ENCODE peak calls at places on chromosomes 3 and 15, in five cellular contexts. I is neural crest cell, R is fibroblast of mammary gland, X is fibroblast of villous mesenchyme, V is Calu3. S is an unnamed sample.

GRCh38 chr3:149170672-149171071 is 41.2 kb downstream of the HPS3 start:
- DNase-seq in I (no peak), R (no peak), X (no peak), V (no peak), S (no peak)

GRCh38 chr15:92845109-92845508 is 55.0 kb upstream of the CHD2 start:
- DNase-seq in I (no peak), R (peak), X (peak), V (peak), S (peak)

GRCh38 chr3:175851541-175851940 is 992.4 kb downstream of the NAALADL2 start:
- DNase-seq in I (no peak), R (no peak), X (no peak), V (no peak), S (no peak)

GRCh38 chr3:177321819-177322218 is 124.5 kb upstream of the TBL1XR1 start:
- DNase-seq in I (no peak), R (no peak), X (no peak), V (no peak), S (no peak)

GRCh38 chr3:184769771-184770170 is 42.2 kb upstream of the VPS8 start:
- DNase-seq in I (no peak), R (no peak), X (no peak), V (no peak), S (no peak)

GRCh38 chr3:55204417-55204816 is 276.6 kb upstream of the LRTM1 start:
- DNase-seq in I (no peak), R (peak), X (peak), V (no peak), S (no peak)

GRCh38 chr15:80982205-80982604 is 7.4 kb downstream of the MESD start:
- DNase-seq in I (no peak), R (no peak), X (no peak), V (no peak), S (no peak)

GRCh38 chr15:62164500-62165028 is 521 bp downstream of the C2CD4B start:
- DNase-seq in I (peak), R (no peak), X (no peak), V (peak), S (no peak)

GRCh38 chr15:73578036-73578435 is 55.2 kb downstream of the NPTN start:
- DNase-seq in I (no peak), R (no peak), X (no peak), V (no peak), S (no peak)

GRCh38 chr15:68469162-68470048 is 37.4 kb upstream of the ITGA11 start:
- DNase-seq in I (no peak), R (no peak), X (peak), V (no peak), S (peak)

GRCh38 chr15:57752840-57753239 is 46.3 kb downstream of the POLR2M start:
- DNase-seq in I (no peak), R (no peak), X (no peak), V (no peak), S (no peak)

GRCh38 chr15:72271895-72272212 is 500 bp downstream of the PARP6 start:
- DNase-seq in I (no peak), R (peak), X (peak), V (peak), S (peak)

GRCh38 chr3:18538463-18538862 is 113.3 kb upstream of the SATB1 start:
- DNase-seq in I (no peak), R (no peak), X (no peak), V (no peak), S (no peak)

GRCh38 chr15:69829974-69830373 is 267.7 kb downstream of the TLE3 start:
- DNase-seq in I (no peak), R (no peak), X (no peak), V (no peak), S (no peak)

GRCh38 chr3:70824785-70825184 is 512.3 kb upstream of the MDFIC2 start:
- DNase-seq in I (no peak), R (peak), X (peak), V (peak), S (peak)

GRCh38 chr15:57647791-57648130 is 56.1 kb downstream of the MYZAP start:
- DNase-seq in I (no peak), R (peak), X (peak), V (peak), S (no peak)

GRCh38 chr3:192825657-192826200 is 91.9 kb downstream of the MB21D2 start:
- DNase-seq in I (no peak), R (peak), X (no peak), V (peak), S (no peak)

GRCh38 chr3:12175844-12176453 is 17.2 kb upstream of the TIMP4 start:
- DNase-seq in I (peak), R (peak), X (peak), V (peak), S (peak)
- TF ChIP-seq CTCF in I (peak), R (peak), X (peak), V (peak), S (peak)

DNA sequence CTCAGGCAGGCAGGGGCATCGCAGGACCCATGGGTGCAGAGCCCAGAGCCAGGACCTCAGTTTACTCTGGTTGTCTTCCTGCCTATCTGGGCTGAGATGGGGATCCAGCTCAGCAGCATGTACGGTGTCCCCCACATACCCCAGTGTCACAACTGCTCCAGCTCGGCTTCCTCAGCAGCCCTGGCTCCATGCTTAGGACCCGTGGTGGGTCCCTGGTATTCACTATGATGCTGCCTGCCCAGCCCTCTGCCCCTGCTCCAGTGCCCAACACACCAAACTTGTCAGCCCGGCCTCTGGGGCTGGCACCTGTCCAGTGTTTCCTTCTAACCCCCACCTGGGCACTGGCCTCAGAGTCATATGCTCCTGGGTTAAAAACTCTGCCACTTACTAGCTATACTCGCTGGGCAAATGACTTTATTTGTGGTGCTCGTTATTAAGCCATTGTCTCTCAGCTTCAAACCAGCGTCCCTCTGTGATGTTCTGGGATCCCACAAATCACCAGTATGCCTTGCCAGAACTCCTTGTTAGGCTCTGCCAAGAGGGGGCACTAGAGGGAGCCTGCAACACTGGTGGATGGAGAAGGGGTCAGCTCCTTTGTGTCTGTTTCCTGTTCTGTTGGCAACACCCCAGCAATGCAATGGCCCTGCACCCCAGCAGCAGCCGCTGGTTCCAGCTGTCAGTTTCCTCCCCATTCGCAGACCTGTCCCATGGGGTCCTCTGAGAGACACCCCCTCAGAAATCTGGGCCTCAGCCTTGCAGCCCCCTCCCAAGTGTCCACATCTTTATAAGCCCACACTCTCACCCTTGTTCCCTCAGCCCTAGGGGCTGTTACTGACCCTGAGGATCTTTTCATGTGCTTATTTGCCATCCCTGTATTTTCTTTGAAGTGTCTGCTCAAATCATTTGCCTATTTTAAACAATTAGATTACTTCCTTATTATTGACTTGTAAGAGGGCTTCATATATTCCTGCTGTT is 24.1 kb upstream of the MRPS22 start:
- DNase-seq in I (peak), R (peak), X (no peak), V (peak), S (no peak)
- TF ChIP-seq CTCF in I (peak), R (peak), X (peak), V (no peak), S (peak)

DNA sequence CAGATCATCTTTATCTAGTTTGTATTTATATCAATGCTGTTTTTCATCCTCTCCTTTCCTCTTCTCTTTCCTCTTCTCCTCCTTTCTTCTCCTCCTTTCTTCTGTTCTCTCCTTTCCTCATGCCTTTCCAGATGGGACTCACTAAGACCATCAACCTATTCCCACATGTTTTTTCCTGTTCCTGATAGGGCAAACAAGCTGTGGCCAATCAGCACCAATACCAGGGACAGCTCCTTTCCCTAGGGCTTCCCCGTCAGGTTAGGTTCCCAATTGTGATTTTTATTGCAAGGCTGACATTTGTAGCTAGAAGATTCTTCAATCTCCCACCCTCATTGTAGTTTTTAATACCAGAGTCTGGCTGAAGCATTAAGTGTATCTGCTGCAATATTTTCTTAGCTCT is 76.3 kb upstream of the COL8A1 start:
- DNase-seq in I (peak), R (peak), X (peak), V (peak), S (peak)
- TF ChIP-seq CTCF in I (no peak), R (no peak), X (no peak), V (no peak), S (no peak)

GRCh38 chr15:76340802-76341365 is 4.3 kb downstream of the ISL2 start:
- DNase-seq in I (peak), R (no peak), X (no peak), V (peak), S (no peak)
- TF ChIP-seq CTCF in I (peak), R (peak), X (no peak), V (no peak), S (no peak)

GRCh38 chr3:79767194-79767952 is 425 bp downstream of the ROBO1 start:
- DNase-seq in I (peak), R (no peak), X (no peak), V (no peak), S (peak)
- TF ChIP-seq CTCF in I (peak), R (no peak), X (no peak), V (no peak), S (peak)

GRCh38 chr3:50416736-50417636 is 57.7 kb upstream of the TMEM115 start:
- DNase-seq in I (no peak), R (no peak), X (no peak), V (no peak), S (no peak)

GRCh38 chr3:50417637-50418033 is 58.3 kb upstream of the TMEM115 start:
- DNase-seq in I (no peak), R (no peak), X (no peak), V (no peak), S (no peak)

GRCh38 chr3:50415066-50415465 is 55.7 kb upstream of the TMEM115 start:
- DNase-seq in I (no peak), R (no peak), X (no peak), V (no peak), S (no peak)

GRCh38 chr3:50418845-50419244 is 59.5 kb upstream of the TMEM115 start:
- DNase-seq in I (no peak), R (peak), X (peak), V (no peak), S (no peak)

DNA sequence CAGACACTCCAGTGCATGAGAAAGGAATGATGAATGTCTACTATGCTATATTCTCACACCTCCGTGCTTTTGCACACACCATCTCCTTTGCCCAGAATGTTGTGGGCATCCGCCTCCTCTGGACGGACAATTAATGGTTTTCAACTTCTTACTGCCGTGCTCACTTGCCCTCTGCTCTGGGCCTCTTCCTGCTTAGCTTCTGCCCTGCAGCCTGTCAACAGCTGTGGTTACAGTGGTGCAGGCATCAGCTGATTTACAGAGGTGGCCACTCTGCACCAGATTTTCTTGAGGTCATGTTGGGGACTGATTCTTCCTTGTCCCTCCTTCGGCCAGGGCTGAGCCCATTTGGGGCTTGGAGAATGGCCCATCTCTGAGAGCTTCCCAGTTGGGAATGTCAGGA is 56.5 kb upstream of the TMEM115 start:
- DNase-seq in I (no peak), R (no peak), X (no peak), V (no peak), S (no peak)
- TF ChIP-seq CTCF in I (no peak), R (no peak), X (no peak), V (no peak), S (no peak)

GRCh38 chr3:111210003-111210699 is 138.5 kb downstream of the NECTIN3 start:
- DNase-seq in I (no peak), R (peak), X (peak), V (no peak), S (no peak)
- TF ChIP-seq CTCF in I (no peak), R (peak), X (peak), V (no peak), S (no peak)

S was measured in astrocyte of the spinal cord.